ENCODE peak calls at places on chromosomes 7 and 10, in five cellular contexts. H is KBM-7; Y is kidney glomerular epithelial cell; T is activated T-cell treated with anti-CD3 and anti-CD28 coated beads, Interleukin-2, amount 50 U/mL, for 4 hours; J is CD8-positive, alpha-beta memory T cell. Q is an unnamed sample.

GRCh38 chr7:149669121-149669818 is 104.1 kb downstream of the ZNF467 start:
- DNase-seq in H (peak), T (no peak), Y (no peak), J (no peak), Q (no peak)

GRCh38 chr10:117175901-117176534 is 21.3 kb upstream of the KCNK18 start:
- DNase-seq in H (peak), J (peak), Y (peak), T (peak), Q (peak)

GRCh38 chr7:140674899-140675701 is 2.4 kb downstream of the ADCK2 start:
- DNase-seq in J (no peak), Y (peak), T (no peak), H (peak), Q (no peak)

GRCh38 chr10:79336739-79337138 is 10.5 kb upstream of the PPIF start:
- DNase-seq in T (no peak), H (no peak), J (no peak), Y (no peak), Q (no peak)

GRCh38 chr10:85646312-85646711 is 720.3 kb downstream of the GRID1 start:
- DNase-seq in J (no peak), H (no peak), T (no peak), Y (peak), Q (no peak)

GRCh38 chr7:17912536-17913235 is 27.6 kb downstream of the SNX13 start:
- DNase-seq in H (no peak), J (no peak), T (no peak), Y (no peak), Q (no peak)

GRCh38 chr10:22022257-22023051 is 18.9 kb upstream of the DNAJC1 start:
- DNase-seq in J (peak), T (peak), H (peak), Y (no peak), Q (peak)

GRCh38 chr7:95330194-95331003 is 6.1 kb upstream of the PON1 start:
- DNase-seq in T (no peak), Y (peak), H (peak), J (no peak), Q (no peak)

GRCh38 chr7:2099036-2099957 is 133.4 kb downstream of the MAD1L1 start:
- DNase-seq in T (peak), H (peak), Y (no peak), J (no peak), Q (no peak)

GRCh38 chr10:124708922-124709520 is 35.2 kb downstream of the FAM53B start:
- DNase-seq in J (no peak), T (no peak), Y (no peak), H (no peak), Q (no peak)

GRCh38 chr10:7526017-7526400 is 115.2 kb upstream of the SFMBT2 start:
- DNase-seq in T (no peak), H (no peak), J (no peak), Y (no peak), Q (no peak)

GRCh38 chr7:70520604-70521003 is 611.3 kb upstream of the GALNT17 start:
- DNase-seq in J (no peak), T (no peak), Y (peak), H (no peak), Q (no peak)

GRCh38 chr10:124936813-124937212 is 5.1 kb upstream of the ZRANB1 start:
- DNase-seq in Y (no peak), H (no peak), T (no peak), J (no peak), Q (no peak)

GRCh38 chr7:7274782-7275181 is 92.4 kb downstream of the C1GALT1 start:
- DNase-seq in T (no peak), J (no peak), H (no peak), Y (no peak), Q (no peak)

GRCh38 chr10:124366825-124367224 is 51.9 kb downstream of the OAT start:
- DNase-seq in Y (no peak), J (no peak), T (no peak), H (no peak), Q (no peak)

GRCh38 chr10:124916098-124916584 is 25.8 kb upstream of the ZRANB1 start:
- DNase-seq in H (no peak), Y (peak), T (no peak), J (no peak), Q (no peak)

GRCh38 chr7:34087892-34088891 is 182.9 kb downstream of the BMPER start:
- DNase-seq in T (no peak), Y (no peak), H (peak), J (no peak), Q (no peak)

GRCh38 chr7:152760384-152761115 is 998 bp downstream of the ACTR3B start:
- DNase-seq in Y (no peak), J (no peak), H (peak), T (no peak), Q (no peak)

GRCh38 chr10:62075912-62076311 is 174.4 kb downstream of the ARID5B start:
- DNase-seq in Y (no peak), H (no peak), J (no peak), T (no peak), Q (no peak)

GRCh38 chr7:805261-805660 is 27.0 kb upstream of the SUN1 start:
- DNase-seq in Y (no peak), J (no peak), H (no peak), T (no peak), Q (no peak)

GRCh38 chr7:55423277-55423711 is 58.2 kb downstream of the LANCL2 start:
- DNase-seq in Y (no peak), J (no peak), H (no peak), T (no peak), Q (no peak)

Q was measured in stimulated activated naive CD4-positive, alpha-beta T cell treated with Interleukin-2 at 50 U/mL for 16 hours.